ENCODE peak calls at places on chromosomes 7 and 10, in five cellular contexts. One of them, this sample, is unnamed.

GRCh38 chr10:88157981-88158465 is 294.6 kb downstream of the PTEN start:
- DNase-seq in PC-3: no peak
- DNase-seq in A549: peak
- DNase-seq in cardiac muscle cell: no peak
- DNase-seq in nephron progenitor cell: no peak
- DNase-seq in this sample: no peak

GRCh38 chr10:61628199-61628874 is 34.4 kb upstream of the CABCOCO1 start:
- DNase-seq in PC-3: peak
- DNase-seq in A549: no peak
- DNase-seq in cardiac muscle cell: no peak
- DNase-seq in nephron progenitor cell: no peak
- DNase-seq in this sample: no peak

GRCh38 chr7:44398506-44398905 is 73.1 kb upstream of the CAMK2B start:
- DNase-seq in PC-3: no peak
- DNase-seq in A549: no peak
- DNase-seq in cardiac muscle cell: no peak
- DNase-seq in nephron progenitor cell: no peak
- DNase-seq in this sample: no peak

GRCh38 chr7:528451-528850 is 8.8 kb upstream of the PDGFA start:
- DNase-seq in PC-3: no peak
- DNase-seq in A549: no peak
- DNase-seq in cardiac muscle cell: no peak
- DNase-seq in nephron progenitor cell: no peak
- DNase-seq in this sample: no peak

GRCh38 chr7:120792861-120793130 is 65.1 kb downstream of the TSPAN12 start:
- DNase-seq in PC-3: no peak
- DNase-seq in A549: no peak
- DNase-seq in cardiac muscle cell: no peak
- DNase-seq in nephron progenitor cell: no peak
- DNase-seq in this sample: no peak

GRCh38 chr7:72161534-72161933 is 250.6 kb downstream of the CALN1 start:
- DNase-seq in PC-3: no peak
- DNase-seq in A549: no peak
- DNase-seq in cardiac muscle cell: no peak
- DNase-seq in nephron progenitor cell: peak
- DNase-seq in this sample: peak

GRCh38 chr10:60376953-60377352 is 12.7 kb downstream of the ANK3 start:
- DNase-seq in PC-3: no peak
- DNase-seq in A549: no peak
- DNase-seq in cardiac muscle cell: no peak
- DNase-seq in nephron progenitor cell: no peak
- DNase-seq in this sample: no peak

GRCh38 chr7:134910214-134910890 is 76.0 kb upstream of the AGBL3 start:
- DNase-seq in PC-3: no peak
- DNase-seq in A549: no peak
- DNase-seq in cardiac muscle cell: no peak
- DNase-seq in nephron progenitor cell: no peak
- DNase-seq in this sample: no peak

GRCh38 chr7:21278944-21279343 is 148.9 kb upstream of the SP4 start:
- DNase-seq in PC-3: no peak
- DNase-seq in A549: no peak
- DNase-seq in cardiac muscle cell: no peak
- DNase-seq in nephron progenitor cell: no peak
- DNase-seq in this sample: no peak

GRCh38 chr7:69196593-69196992 is 401.7 kb upstream of the AUTS2 start:
- DNase-seq in PC-3: no peak
- DNase-seq in A549: no peak
- DNase-seq in cardiac muscle cell: no peak
- DNase-seq in nephron progenitor cell: no peak
- DNase-seq in this sample: no peak

GRCh38 chr10:11875499-11876281 is 52.5 kb downstream of the PROSER2 start:
- DNase-seq in PC-3: peak
- DNase-seq in A549: peak
- DNase-seq in cardiac muscle cell: no peak
- DNase-seq in nephron progenitor cell: no peak
- DNase-seq in this sample: no peak

GRCh38 chr7:99605527-99605926 is 7.5 kb downstream of the TMEM225B start:
- DNase-seq in PC-3: no peak
- DNase-seq in A549: no peak
- DNase-seq in cardiac muscle cell: no peak
- DNase-seq in nephron progenitor cell: no peak
- DNase-seq in this sample: no peak

GRCh38 chr10:79060641-79061255 is 8.0 kb upstream of the ZMIZ1 start:
- DNase-seq in PC-3: no peak
- DNase-seq in A549: no peak
- DNase-seq in cardiac muscle cell: no peak
- DNase-seq in nephron progenitor cell: no peak
- DNase-seq in this sample: peak

GRCh38 chr7:31078363-31078990 is 26.4 kb downstream of the ADCYAP1R1 start:
- DNase-seq in PC-3: no peak
- DNase-seq in A549: no peak
- DNase-seq in cardiac muscle cell: no peak
- DNase-seq in nephron progenitor cell: no peak
- DNase-seq in this sample: no peak

GRCh38 chr10:110032801-110033723 is 25.3 kb downstream of the ADD3 start:
- DNase-seq in PC-3: no peak
- DNase-seq in A549: no peak
- DNase-seq in cardiac muscle cell: no peak
- DNase-seq in nephron progenitor cell: no peak
- DNase-seq in this sample: no peak

GRCh38 chr7:78863248-78863647 is 590.2 kb downstream of the MAGI2 start:
- DNase-seq in PC-3: no peak
- DNase-seq in A549: no peak
- DNase-seq in cardiac muscle cell: peak
- DNase-seq in nephron progenitor cell: peak
- DNase-seq in this sample: peak

GRCh38 chr10:99875473-99875872 is 93.0 kb downstream of the ABCC2 start:
- DNase-seq in PC-3: no peak
- DNase-seq in A549: no peak
- DNase-seq in cardiac muscle cell: no peak
- DNase-seq in nephron progenitor cell: no peak
- DNase-seq in this sample: no peak

GRCh38 chr7:141585592-141586510 is 34.6 kb downstream of the AGK start:
- DNase-seq in PC-3: peak
- DNase-seq in A549: peak
- DNase-seq in cardiac muscle cell: no peak
- DNase-seq in nephron progenitor cell: no peak
- DNase-seq in this sample: no peak

GRCh38 chr10:28604567-28605536 is 71.9 kb downstream of the WAC start:
- DNase-seq in PC-3: no peak
- DNase-seq in A549: no peak
- DNase-seq in cardiac muscle cell: no peak
- DNase-seq in nephron progenitor cell: no peak
- DNase-seq in this sample: no peak

GRCh38 chr10:18607503-18607902 is 43.9 kb downstream of the NSUN6 start:
- DNase-seq in PC-3: peak
- DNase-seq in A549: peak
- DNase-seq in cardiac muscle cell: peak
- DNase-seq in nephron progenitor cell: no peak
- DNase-seq in this sample: peak

GRCh38 chr7:44057849-44058758 is 7.3 kb downstream of the PGAM2 start:
- DNase-seq in PC-3: no peak
- DNase-seq in A549: no peak
- DNase-seq in cardiac muscle cell: no peak
- DNase-seq in nephron progenitor cell: no peak
- DNase-seq in this sample: no peak

GRCh38 chr7:84176716-84177115 is 17.9 kb downstream of the SEMA3A start:
- DNase-seq in PC-3: no peak
- DNase-seq in A549: no peak
- DNase-seq in cardiac muscle cell: no peak
- DNase-seq in nephron progenitor cell: no peak
- DNase-seq in this sample: no peak

GRCh38 chr7:95527776-95528250 is 42.1 kb downstream of the ASB4 start:
- DNase-seq in PC-3: no peak
- DNase-seq in A549: no peak
- DNase-seq in cardiac muscle cell: no peak
- DNase-seq in nephron progenitor cell: no peak
- DNase-seq in this sample: no peak

GRCh38 chr10:49240946-49241345 is 52.8 kb upstream of the TMEM273 start:
- DNase-seq in PC-3: no peak
- DNase-seq in A549: no peak
- DNase-seq in cardiac muscle cell: no peak
- DNase-seq in nephron progenitor cell: no peak
- DNase-seq in this sample: no peak

GRCh38 chr10:9833871-9834454 is 1183.7 kb upstream of the CELF2 start:
- DNase-seq in PC-3: no peak
- DNase-seq in A549: no peak
- DNase-seq in cardiac muscle cell: no peak
- DNase-seq in nephron progenitor cell: no peak
- DNase-seq in this sample: no peak

GRCh38 chr10:71776528-71776927 is 3.2 kb upstream of the VSIR start:
- DNase-seq in PC-3: no peak
- DNase-seq in A549: no peak
- DNase-seq in cardiac muscle cell: no peak
- DNase-seq in nephron progenitor cell: no peak
- DNase-seq in this sample: no peak

GRCh38 chr7:134454277-134454676 is 4.6 kb downstream of the AKR1B1 start:
- DNase-seq in PC-3: no peak
- DNase-seq in A549: no peak
- DNase-seq in cardiac muscle cell: no peak
- DNase-seq in nephron progenitor cell: no peak
- DNase-seq in this sample: no peak

GRCh38 chr10:118518095-118518494 is 77.4 kb downstream of the PRLHR start:
- DNase-seq in PC-3: no peak
- DNase-seq in A549: no peak
- DNase-seq in cardiac muscle cell: no peak
- DNase-seq in nephron progenitor cell: no peak
- DNase-seq in this sample: no peak

GRCh38 chr7:137069249-137069963 is 201.0 kb downstream of the CHRM2 start:
- DNase-seq in PC-3: no peak
- DNase-seq in A549: no peak
- DNase-seq in cardiac muscle cell: no peak
- DNase-seq in nephron progenitor cell: no peak
- DNase-seq in this sample: no peak

GRCh38 chr7:137078781-137079180 is 210.3 kb downstream of the CHRM2 start:
- DNase-seq in PC-3: no peak
- DNase-seq in A549: no peak
- DNase-seq in cardiac muscle cell: no peak
- DNase-seq in nephron progenitor cell: no peak
- DNase-seq in this sample: no peak

GRCh38 chr7:137074386-137075030 is 206.1 kb downstream of the CHRM2 start:
- DNase-seq in PC-3: peak
- DNase-seq in A549: no peak
- DNase-seq in cardiac muscle cell: no peak
- DNase-seq in nephron progenitor cell: no peak
- DNase-seq in this sample: no peak

GRCh38 chr7:137073571-137074325 is 205.3 kb downstream of the CHRM2 start:
- DNase-seq in PC-3: peak
- DNase-seq in A549: no peak
- DNase-seq in cardiac muscle cell: no peak
- DNase-seq in nephron progenitor cell: no peak
- DNase-seq in this sample: no peak
- TF ChIP-seq CTCF in PC-3: no peak
- TF ChIP-seq CTCF in A549: no peak
- TF ChIP-seq CTCF in cardiac muscle cell: no peak
- TF ChIP-seq CTCF in nephron progenitor cell: no peak
- TF ChIP-seq CTCF in this sample: no peak

DNA sequence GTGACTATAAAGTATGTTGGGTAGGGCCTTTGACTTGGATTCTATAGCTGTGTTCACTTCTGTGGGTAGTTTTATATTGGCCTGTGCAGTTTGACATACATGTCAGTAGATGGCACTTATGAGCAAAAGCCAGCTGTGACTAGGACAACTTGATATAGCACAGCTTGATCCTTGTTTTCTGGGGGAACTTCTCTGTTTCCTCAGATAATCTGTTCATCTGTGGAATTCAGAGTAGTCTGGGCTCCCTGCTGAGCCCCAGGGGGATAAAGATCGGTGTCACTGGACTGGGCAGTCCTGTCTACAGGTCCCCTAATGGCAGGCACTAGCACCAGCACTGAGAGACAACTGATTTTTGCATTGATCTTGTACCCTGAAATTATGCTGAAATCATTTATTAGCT is 25.4 kb downstream of the CYP2C9 start:
- DNase-seq in PC-3: peak
- DNase-seq in A549: peak
- DNase-seq in cardiac muscle cell: peak
- DNase-seq in nephron progenitor cell: peak
- DNase-seq in this sample: no peak
- TF ChIP-seq CTCF in PC-3: peak
- TF ChIP-seq CTCF in A549: peak
- TF ChIP-seq CTCF in cardiac muscle cell: peak
- TF ChIP-seq CTCF in nephron progenitor cell: peak
- TF ChIP-seq CTCF in this sample: peak

DNA sequence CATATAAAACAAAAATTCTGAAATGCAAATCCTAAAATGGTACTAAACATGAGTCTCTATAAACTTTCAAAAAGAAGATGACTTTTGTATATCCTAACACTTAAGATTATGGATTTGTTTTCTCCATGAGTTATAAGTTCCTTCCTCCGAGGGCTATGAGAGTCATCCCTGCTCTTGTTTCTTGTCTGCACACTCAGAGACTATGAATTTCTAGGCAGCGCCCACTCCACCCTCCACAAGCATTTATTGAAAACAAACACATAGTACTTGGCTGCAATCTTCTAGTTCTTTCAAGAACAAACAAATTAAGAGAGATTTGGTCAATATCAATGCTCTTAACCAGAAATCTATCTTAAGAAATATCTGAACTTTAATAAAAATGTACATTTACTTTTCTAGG is 211.7 kb downstream of the DKK1 start:
- DNase-seq in PC-3: peak
- DNase-seq in A549: no peak
- DNase-seq in cardiac muscle cell: no peak
- DNase-seq in nephron progenitor cell: no peak
- DNase-seq in this sample: no peak
- TF ChIP-seq CTCF in PC-3: no peak
- TF ChIP-seq CTCF in A549: no peak
- TF ChIP-seq CTCF in cardiac muscle cell: no peak
- TF ChIP-seq CTCF in nephron progenitor cell: no peak
- TF ChIP-seq CTCF in this sample: no peak

DNA sequence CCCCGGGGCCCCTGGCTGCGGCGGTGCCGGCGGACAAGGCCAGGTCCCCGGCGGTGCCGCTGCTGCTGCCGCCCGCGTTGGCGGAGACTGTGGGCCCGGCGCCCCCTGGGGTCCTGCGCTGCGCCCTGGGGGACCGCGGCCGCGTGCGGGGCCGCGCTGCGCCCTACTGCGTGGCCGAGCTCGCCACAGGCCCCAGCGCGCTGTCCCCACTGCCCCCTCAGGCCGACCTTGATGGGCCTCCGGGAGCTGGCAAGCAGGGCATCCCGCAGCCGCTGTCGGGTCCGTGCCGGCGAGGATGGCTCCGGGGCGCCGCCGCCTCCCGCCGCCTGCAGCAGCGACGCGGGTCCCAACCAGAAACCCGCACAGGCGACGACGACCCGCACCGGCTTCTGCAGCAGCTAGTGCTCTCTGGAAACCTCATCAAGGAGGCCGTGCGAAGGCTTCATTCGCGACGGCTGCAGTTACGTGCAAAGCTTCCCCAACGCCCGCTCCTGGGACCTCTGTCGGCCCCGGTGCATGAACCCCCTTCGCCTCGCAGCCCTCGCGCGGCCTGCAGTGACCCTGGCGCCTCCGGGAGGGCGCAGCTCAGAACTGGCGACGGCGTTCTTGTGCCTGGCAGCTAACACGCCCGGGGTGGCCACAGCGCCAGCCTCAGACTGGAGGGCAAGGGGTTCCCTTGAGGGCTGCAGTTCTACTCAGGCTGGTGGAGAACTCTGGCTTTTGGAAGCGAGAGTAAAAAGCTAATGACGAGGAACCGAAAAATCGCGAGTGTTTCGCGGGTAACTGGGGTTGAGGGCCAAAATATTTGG is 804 bp downstream of the FRAT1 start:
- DNase-seq in PC-3: peak
- DNase-seq in A549: no peak
- DNase-seq in cardiac muscle cell: peak
- DNase-seq in nephron progenitor cell: peak
- DNase-seq in this sample: peak
- TF ChIP-seq CTCF in PC-3: peak
- TF ChIP-seq CTCF in A549: no peak
- TF ChIP-seq CTCF in cardiac muscle cell: peak
- TF ChIP-seq CTCF in nephron progenitor cell: no peak
- TF ChIP-seq CTCF in this sample: no peak

This sample was measured in glutamatergic neuron.